ENCODE peak calls at places on chromosomes 13 and 19, in six cellular contexts. One of them, this sample, is unnamed.

GRCh38 chr19:55633866-55634265 is 6.9 kb upstream of the ZNF580 start:
- DNase-seq in epithelial cell of esophagus: no peak
- DNase-seq in astrocyte of the cerebellum: no peak
- DNase-seq in tibial artery: no peak
- DNase-seq in fibroblast of mammary gland: no peak
- DNase-seq in foreskin fibroblast: no peak
- DNase-seq in this sample: no peak

GRCh38 chr13:31200636-31200970 is 828 bp downstream of the B3GLCT start:
- DNase-seq in epithelial cell of esophagus: no peak
- DNase-seq in astrocyte of the cerebellum: no peak
- DNase-seq in tibial artery: peak
- DNase-seq in fibroblast of mammary gland: no peak
- DNase-seq in foreskin fibroblast: no peak
- DNase-seq in this sample: peak

GRCh38 chr13:113252516-113252915 is 43.1 kb downstream of the CUL4A start:
- DNase-seq in epithelial cell of esophagus: no peak
- DNase-seq in astrocyte of the cerebellum: no peak
- DNase-seq in tibial artery: no peak
- DNase-seq in fibroblast of mammary gland: no peak
- DNase-seq in foreskin fibroblast: no peak
- DNase-seq in this sample: no peak

GRCh38 chr13:99916366-99917103 is 55.0 kb downstream of the ZIC5 start:
- DNase-seq in epithelial cell of esophagus: peak
- DNase-seq in astrocyte of the cerebellum: peak
- DNase-seq in tibial artery: no peak
- DNase-seq in fibroblast of mammary gland: peak
- DNase-seq in foreskin fibroblast: peak
- DNase-seq in this sample: peak

GRCh38 chr19:41994521-41994971 is 516 bp upstream of the ATP1A3 start:
- DNase-seq in epithelial cell of esophagus: no peak
- DNase-seq in astrocyte of the cerebellum: no peak
- DNase-seq in tibial artery: no peak
- DNase-seq in fibroblast of mammary gland: no peak
- DNase-seq in foreskin fibroblast: no peak
- DNase-seq in this sample: no peak

GRCh38 chr13:51644649-51645048 is 60.4 kb downstream of the WDFY2 start:
- DNase-seq in epithelial cell of esophagus: peak
- DNase-seq in astrocyte of the cerebellum: no peak
- DNase-seq in tibial artery: no peak
- DNase-seq in fibroblast of mammary gland: peak
- DNase-seq in foreskin fibroblast: no peak
- DNase-seq in this sample: peak

GRCh38 chr13:30739646-30740642 is 4.6 kb downstream of the ALOX5AP start:
- DNase-seq in epithelial cell of esophagus: peak
- DNase-seq in astrocyte of the cerebellum: peak
- DNase-seq in tibial artery: no peak
- DNase-seq in fibroblast of mammary gland: peak
- DNase-seq in foreskin fibroblast: no peak
- DNase-seq in this sample: peak

GRCh38 chr13:102333320-102334181 is 68.3 kb downstream of the FGF14 start:
- DNase-seq in epithelial cell of esophagus: no peak
- DNase-seq in astrocyte of the cerebellum: no peak
- DNase-seq in tibial artery: no peak
- DNase-seq in fibroblast of mammary gland: peak
- DNase-seq in foreskin fibroblast: peak
- DNase-seq in this sample: no peak

GRCh38 chr19:15222738-15223648 is 9.3 kb downstream of the EPHX3 start:
- DNase-seq in epithelial cell of esophagus: peak
- DNase-seq in astrocyte of the cerebellum: peak
- DNase-seq in tibial artery: peak
- DNase-seq in fibroblast of mammary gland: peak
- DNase-seq in foreskin fibroblast: peak
- DNase-seq in this sample: peak

GRCh38 chr13:44393391-44393790 is 19.8 kb downstream of the SERP2 start:
- DNase-seq in epithelial cell of esophagus: no peak
- DNase-seq in astrocyte of the cerebellum: peak
- DNase-seq in tibial artery: peak
- DNase-seq in fibroblast of mammary gland: no peak
- DNase-seq in foreskin fibroblast: no peak
- DNase-seq in this sample: no peak

GRCh38 chr13:77222909-77223308 is 104.0 kb downstream of the MYCBP2 start:
- DNase-seq in epithelial cell of esophagus: no peak
- DNase-seq in astrocyte of the cerebellum: no peak
- DNase-seq in tibial artery: no peak
- DNase-seq in fibroblast of mammary gland: no peak
- DNase-seq in foreskin fibroblast: no peak
- DNase-seq in this sample: no peak

GRCh38 chr13:49351871-49352270 is 92.0 kb downstream of the CAB39L start:
- DNase-seq in epithelial cell of esophagus: peak
- DNase-seq in astrocyte of the cerebellum: peak
- DNase-seq in tibial artery: no peak
- DNase-seq in fibroblast of mammary gland: no peak
- DNase-seq in foreskin fibroblast: no peak
- DNase-seq in this sample: peak

GRCh38 chr19:46704379-46705076 is 12.4 kb downstream of the PRKD2 start:
- DNase-seq in epithelial cell of esophagus: peak
- DNase-seq in astrocyte of the cerebellum: no peak
- DNase-seq in tibial artery: peak
- DNase-seq in fibroblast of mammary gland: peak
- DNase-seq in foreskin fibroblast: no peak
- DNase-seq in this sample: no peak

GRCh38 chr13:100941377-100941776 is 266.8 kb upstream of the TMTC4 start:
- DNase-seq in epithelial cell of esophagus: no peak
- DNase-seq in astrocyte of the cerebellum: no peak
- DNase-seq in tibial artery: no peak
- DNase-seq in fibroblast of mammary gland: no peak
- DNase-seq in foreskin fibroblast: no peak
- DNase-seq in this sample: no peak

GRCh38 chr13:27381601-27382000 is 42.8 kb upstream of the GTF3A start:
- DNase-seq in epithelial cell of esophagus: no peak
- DNase-seq in astrocyte of the cerebellum: no peak
- DNase-seq in tibial artery: no peak
- DNase-seq in fibroblast of mammary gland: no peak
- DNase-seq in foreskin fibroblast: no peak
- DNase-seq in this sample: no peak

GRCh38 chr19:38562096-38562495 is 55.7 kb downstream of the MAP4K1 start:
- DNase-seq in epithelial cell of esophagus: no peak
- DNase-seq in astrocyte of the cerebellum: no peak
- DNase-seq in tibial artery: no peak
- DNase-seq in fibroblast of mammary gland: no peak
- DNase-seq in foreskin fibroblast: no peak
- DNase-seq in this sample: no peak

GRCh38 chr13:85298387-85298924 is 500.8 kb downstream of the SLITRK6 start:
- DNase-seq in epithelial cell of esophagus: no peak
- DNase-seq in astrocyte of the cerebellum: no peak
- DNase-seq in tibial artery: no peak
- DNase-seq in fibroblast of mammary gland: no peak
- DNase-seq in foreskin fibroblast: no peak
- DNase-seq in this sample: no peak

GRCh38 chr19:30439271-30439750 is 67.1 kb downstream of the ZNF536 start:
- DNase-seq in epithelial cell of esophagus: no peak
- DNase-seq in astrocyte of the cerebellum: no peak
- DNase-seq in tibial artery: peak
- DNase-seq in fibroblast of mammary gland: no peak
- DNase-seq in foreskin fibroblast: no peak
- DNase-seq in this sample: no peak

GRCh38 chr13:96821381-96821780 is 172.9 kb downstream of the OXGR1 start:
- DNase-seq in epithelial cell of esophagus: peak
- DNase-seq in astrocyte of the cerebellum: no peak
- DNase-seq in tibial artery: no peak
- DNase-seq in fibroblast of mammary gland: peak
- DNase-seq in foreskin fibroblast: peak
- DNase-seq in this sample: no peak

GRCh38 chr19:48669903-48670668 is 2.7 kb downstream of the NTN5 start:
- DNase-seq in epithelial cell of esophagus: no peak
- DNase-seq in astrocyte of the cerebellum: no peak
- DNase-seq in tibial artery: no peak
- DNase-seq in fibroblast of mammary gland: no peak
- DNase-seq in foreskin fibroblast: no peak
- DNase-seq in this sample: no peak

GRCh38 chr13:47788844-47789243 is 212.2 kb downstream of the SUCLA2 start:
- DNase-seq in epithelial cell of esophagus: no peak
- DNase-seq in astrocyte of the cerebellum: no peak
- DNase-seq in tibial artery: no peak
- DNase-seq in fibroblast of mammary gland: no peak
- DNase-seq in foreskin fibroblast: no peak
- DNase-seq in this sample: no peak

GRCh38 chr13:89514534-89515312 is 1832.8 kb upstream of the MIR17HG start:
- DNase-seq in epithelial cell of esophagus: peak
- DNase-seq in astrocyte of the cerebellum: peak
- DNase-seq in tibial artery: no peak
- DNase-seq in fibroblast of mammary gland: peak
- DNase-seq in foreskin fibroblast: no peak
- DNase-seq in this sample: no peak

GRCh38 chr13:113013878-113014751 is 45.1 kb downstream of the MCF2L start:
- DNase-seq in epithelial cell of esophagus: no peak
- DNase-seq in astrocyte of the cerebellum: no peak
- DNase-seq in tibial artery: no peak
- DNase-seq in fibroblast of mammary gland: no peak
- DNase-seq in foreskin fibroblast: no peak
- DNase-seq in this sample: no peak

GRCh38 chr19:17390665-17391370 is 3.2 kb downstream of the CCDC194 start:
- DNase-seq in epithelial cell of esophagus: peak
- DNase-seq in astrocyte of the cerebellum: peak
- DNase-seq in tibial artery: peak
- DNase-seq in fibroblast of mammary gland: peak
- DNase-seq in foreskin fibroblast: peak
- DNase-seq in this sample: peak

GRCh38 chr19:17391371-17392151 is 2.4 kb downstream of the CCDC194 start:
- DNase-seq in epithelial cell of esophagus: no peak
- DNase-seq in astrocyte of the cerebellum: no peak
- DNase-seq in tibial artery: no peak
- DNase-seq in fibroblast of mammary gland: no peak
- DNase-seq in foreskin fibroblast: no peak
- DNase-seq in this sample: no peak

GRCh38 chr19:17393914-17394313 is at the start of gene CCDC194:
- DNase-seq in epithelial cell of esophagus: no peak
- DNase-seq in astrocyte of the cerebellum: no peak
- DNase-seq in tibial artery: no peak
- DNase-seq in fibroblast of mammary gland: no peak
- DNase-seq in foreskin fibroblast: no peak
- DNase-seq in this sample: no peak

GRCh38 chr19:17389288-17389687 is 4.7 kb downstream of the CCDC194 start:
- DNase-seq in epithelial cell of esophagus: no peak
- DNase-seq in astrocyte of the cerebellum: no peak
- DNase-seq in tibial artery: no peak
- DNase-seq in fibroblast of mammary gland: no peak
- DNase-seq in foreskin fibroblast: no peak
- DNase-seq in this sample: no peak

DNA sequence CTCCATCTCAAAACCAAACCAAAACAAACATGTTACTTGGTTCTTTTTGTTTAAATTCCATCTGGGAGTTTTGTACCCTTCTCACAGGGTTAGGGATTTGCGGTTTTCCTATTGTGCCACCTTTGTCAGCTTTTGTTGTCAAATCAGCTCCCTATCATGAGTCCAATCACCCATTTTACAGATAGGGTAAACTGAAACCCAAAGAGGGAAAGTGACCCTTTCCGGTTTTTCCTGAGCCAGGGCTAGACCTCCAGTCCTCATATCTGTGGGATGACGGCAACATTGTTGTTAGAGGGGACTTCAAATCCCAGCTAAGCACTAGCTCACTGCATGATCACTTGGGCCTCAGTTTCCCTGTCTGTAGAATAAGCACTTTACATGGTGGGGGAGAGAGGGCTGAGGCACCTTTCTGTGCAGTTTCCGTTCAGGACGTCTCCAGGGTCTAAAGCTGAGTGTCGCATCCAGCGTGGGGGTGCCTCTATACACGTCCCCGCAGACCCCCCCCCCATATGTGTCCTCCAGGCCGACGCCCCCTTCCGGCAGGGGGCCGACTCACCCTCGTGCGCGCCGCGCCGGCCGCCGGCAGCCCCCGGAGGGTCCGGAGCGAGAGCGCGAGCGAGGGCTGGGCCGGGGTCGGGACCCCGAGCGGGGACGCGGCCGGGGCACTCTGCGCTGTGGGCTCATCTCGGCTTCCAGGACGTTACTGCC is 3.9 kb downstream of the CCDC194 start:
- DNase-seq in epithelial cell of esophagus: no peak
- DNase-seq in astrocyte of the cerebellum: no peak
- DNase-seq in tibial artery: no peak
- DNase-seq in fibroblast of mammary gland: no peak
- DNase-seq in foreskin fibroblast: no peak
- DNase-seq in this sample: no peak
- TF ChIP-seq CTCF in epithelial cell of esophagus: no peak
- TF ChIP-seq CTCF in astrocyte of the cerebellum: peak
- TF ChIP-seq CTCF in tibial artery: no peak
- TF ChIP-seq CTCF in fibroblast of mammary gland: no peak
- TF ChIP-seq CTCF in foreskin fibroblast: no peak
- TF ChIP-seq CTCF in this sample: peak

DNA sequence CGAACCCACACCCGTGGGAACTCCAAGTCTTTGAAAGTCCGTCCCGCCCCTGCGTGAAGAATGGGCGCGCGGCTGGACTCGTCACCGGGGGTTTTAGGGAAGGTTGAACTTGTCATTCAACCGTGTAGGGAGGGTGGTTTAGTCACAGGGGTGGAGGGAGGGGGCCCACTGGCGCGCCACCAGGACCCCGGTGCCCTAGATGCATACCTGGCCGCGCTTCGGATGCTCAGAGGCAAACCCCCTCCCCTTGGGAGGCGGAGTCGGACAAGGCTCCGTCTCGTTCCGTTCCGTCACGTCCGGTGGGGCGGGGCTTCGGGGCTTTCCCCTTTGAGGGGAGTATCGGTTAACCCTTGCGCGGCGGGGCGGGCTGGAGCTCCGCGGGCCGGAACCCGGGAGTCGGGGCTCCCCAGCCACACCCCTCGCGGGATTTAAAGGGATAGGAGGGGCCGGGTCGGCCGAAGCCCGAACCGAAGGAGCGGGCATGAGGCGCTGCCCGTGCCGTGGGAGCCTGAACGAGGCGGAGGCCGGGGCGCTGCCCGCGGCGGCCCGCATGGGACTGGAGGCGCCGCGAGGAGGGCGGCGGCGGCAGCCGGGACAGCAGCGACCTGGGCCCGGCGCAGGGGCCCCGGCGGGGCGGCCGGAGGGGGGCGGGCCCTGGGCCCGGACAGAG is at the start of the genes COQ8B and ITPKC:
- DNase-seq in epithelial cell of esophagus: peak
- DNase-seq in astrocyte of the cerebellum: peak
- DNase-seq in tibial artery: peak
- DNase-seq in fibroblast of mammary gland: peak
- DNase-seq in foreskin fibroblast: peak
- DNase-seq in this sample: peak
- TF ChIP-seq CTCF in epithelial cell of esophagus: no peak
- TF ChIP-seq CTCF in astrocyte of the cerebellum: no peak
- TF ChIP-seq CTCF in tibial artery: no peak
- TF ChIP-seq CTCF in fibroblast of mammary gland: no peak
- TF ChIP-seq CTCF in foreskin fibroblast: no peak
- TF ChIP-seq CTCF in this sample: peak

GRCh38 chr13:69094485-69094884 is 1013.1 kb upstream of the ATXN8OS start:
- DNase-seq in epithelial cell of esophagus: no peak
- DNase-seq in astrocyte of the cerebellum: no peak
- DNase-seq in tibial artery: no peak
- DNase-seq in fibroblast of mammary gland: no peak
- DNase-seq in foreskin fibroblast: no peak
- DNase-seq in this sample: no peak

GRCh38 chr13:69092615-69093322 is 1014.9 kb upstream of the ATXN8OS start:
- DNase-seq in epithelial cell of esophagus: no peak
- DNase-seq in astrocyte of the cerebellum: no peak
- DNase-seq in tibial artery: no peak
- DNase-seq in fibroblast of mammary gland: no peak
- DNase-seq in foreskin fibroblast: no peak
- DNase-seq in this sample: no peak
- TF ChIP-seq CTCF in epithelial cell of esophagus: no peak
- TF ChIP-seq CTCF in astrocyte of the cerebellum: no peak
- TF ChIP-seq CTCF in tibial artery: no peak
- TF ChIP-seq CTCF in fibroblast of mammary gland: no peak
- TF ChIP-seq CTCF in foreskin fibroblast: no peak
- TF ChIP-seq CTCF in this sample: no peak

GRCh38 chr19:2207991-2208860 is 27.9 kb downstream of the PLEKHJ1 start:
- DNase-seq in epithelial cell of esophagus: peak
- DNase-seq in astrocyte of the cerebellum: no peak
- DNase-seq in tibial artery: no peak
- DNase-seq in fibroblast of mammary gland: peak
- DNase-seq in foreskin fibroblast: peak
- DNase-seq in this sample: peak
- TF ChIP-seq CTCF in epithelial cell of esophagus: no peak
- TF ChIP-seq CTCF in astrocyte of the cerebellum: no peak
- TF ChIP-seq CTCF in tibial artery: no peak
- TF ChIP-seq CTCF in fibroblast of mammary gland: no peak
- TF ChIP-seq CTCF in foreskin fibroblast: peak
- TF ChIP-seq CTCF in this sample: peak